ENCODE peak calls at places on chromosome 17, in seven cellular contexts. U is thyroid gland, V is WTC11, H is ovary, T is KBM-7, G is A172, S is HFFc6. B is an unnamed sample.
A peak's percentile ranks its signal among the peaks of the same experiment; 100 is the strongest.

GRCh38 chr17:17070931-17071330 is 28.7 kb downstream of the MPRIP start:
- DNase-seq in U (no peak), V (peak; percentile 5), H (no peak), T (no peak), G (no peak), S (no peak), B (no peak)

GRCh38 chr17:17553217-17554195 is 38.0 kb downstream of the PEMT start:
- DNase-seq in U (no peak), V (no peak), H (no peak), T (no peak), G (no peak), S (no peak), B (no peak)

GRCh38 chr17:57880086-57880456 is 30.2 kb upstream of the MRPS23 start:
- DNase-seq in U (no peak), V (no peak), H (no peak), T (no peak), G (no peak), S (no peak), B (no peak)

GRCh38 chr17:78484300-78485159 is 92.7 kb downstream of the DNAH17 start:
- DNase-seq in U (no peak), V (peak; percentile 81), H (no peak), T (peak; percentile 36), G (no peak), S (no peak), B (no peak)

GRCh38 chr17:68238894-68239293 is 8.9 kb upstream of the AMZ2 start:
- DNase-seq in U (peak; percentile 22), V (no peak), H (no peak), T (no peak), G (no peak), S (no peak), B (no peak)

GRCh38 chr17:63434951-63435571 is 11.0 kb downstream of the CYB561 start:
- DNase-seq in U (peak; percentile 95), V (peak; percentile 43), H (peak; percentile 42), T (peak; percentile 57), G (peak; percentile 93), S (peak; percentile 53), B (no peak)

GRCh38 chr17:48601528-48602430 is 3.0 kb downstream of the HOXB6 start:
- DNase-seq in U (no peak), V (no peak), H (no peak), T (no peak), G (peak; percentile 52), S (no peak), B (no peak)

GRCh38 chr17:12644623-12645022 is 21.1 kb upstream of the MYOCD start:
- DNase-seq in U (no peak), V (no peak), H (no peak), T (no peak), G (no peak), S (no peak), B (no peak)

GRCh38 chr17:40909755-40910154 is 24.7 kb upstream of the KRT20 start:
- DNase-seq in U (no peak), V (no peak), H (no peak), T (no peak), G (peak; percentile 21), S (peak; percentile 65), B (no peak)

GRCh38 chr17:80785477-80786178 is 206.0 kb upstream of the CHMP6 start:
- DNase-seq in U (peak; percentile 93), V (no peak), H (no peak), T (no peak), G (no peak), S (no peak), B (no peak)

GRCh38 chr17:17391575-17392370 is 85.0 kb upstream of the MED9 start:
- DNase-seq in U (no peak), V (no peak), H (no peak), T (peak; percentile 72), G (peak; percentile 42), S (no peak), B (no peak)

GRCh38 chr17:64994281-64994680 is 62.3 kb downstream of the GNA13 start:
- DNase-seq in U (no peak), V (no peak), H (no peak), T (no peak), G (no peak), S (no peak), B (no peak)

GRCh38 chr17:66167189-66167815 is 24.6 kb downstream of the CEP112 start:
- DNase-seq in U (no peak), V (no peak), H (no peak), T (no peak), G (no peak), S (no peak), B (no peak)

GRCh38 chr17:51128089-51128488 is 7.4 kb upstream of the SPAG9 start:
- DNase-seq in U (no peak), V (peak; percentile 20), H (no peak), T (peak; percentile 38), G (peak; percentile 25), S (peak; percentile 7), B (no peak)

GRCh38 chr17:27544350-27545131 is 86.4 kb upstream of the LGALS9 start:
- DNase-seq in U (no peak), V (no peak), H (no peak), T (peak; percentile 96), G (peak; percentile 88), S (no peak), B (no peak)

GRCh38 chr17:83180996-83181481 is 101.6 kb downstream of the METRNL start:
- DNase-seq in U (no peak), V (peak; percentile 8), H (no peak), T (no peak), G (no peak), S (no peak), B (no peak)

GRCh38 chr17:46915596-46915995 is 7.4 kb upstream of the GOSR2 start:
- DNase-seq in U (no peak), V (no peak), H (no peak), T (no peak), G (no peak), S (peak; percentile 14), B (no peak)

GRCh38 chr17:74083321-74083720 is 120.2 kb upstream of the RPL38 start:
- DNase-seq in U (no peak), V (no peak), H (no peak), T (no peak), G (no peak), S (no peak), B (no peak)

GRCh38 chr17:10349403-10349802 is 23.4 kb downstream of the MYH13 start:
- DNase-seq in U (no peak), V (peak; percentile 50), H (no peak), T (peak; percentile 21), G (no peak), S (no peak), B (no peak)

GRCh38 chr17:14346801-14347200 is 45.9 kb downstream of the HS3ST3B1 start:
- DNase-seq in U (no peak), V (no peak), H (no peak), T (no peak), G (no peak), S (no peak), B (no peak)

GRCh38 chr17:77427471-77427991 is 286.8 kb downstream of the SEC14L1 start:
- DNase-seq in U (peak; percentile 76), V (no peak), H (peak; percentile 88), T (no peak), G (peak; percentile 91), S (peak; percentile 84), B (no peak)

GRCh38 chr17:79950306-79950705 is 85.4 kb downstream of the TBC1D16 start:
- DNase-seq in U (no peak), V (peak; percentile 69), H (peak; percentile 22), T (no peak), G (no peak), S (no peak), B (no peak)

GRCh38 chr17:1180434-1180742 is 607 bp upstream of the ABR start:
- DNase-seq in U (no peak), V (no peak), H (no peak), T (no peak), G (no peak), S (no peak), B (no peak)

GRCh38 chr17:69960755-69961154 is 114.3 kb upstream of the KCNJ16 start:
- DNase-seq in U (peak; percentile 95), V (no peak), H (peak; percentile 64), T (no peak), G (no peak), S (no peak), B (no peak)

GRCh38 chr17:15944720-15945492 is at the start of gene ADORA2B:
- DNase-seq in U (peak; percentile 54), V (peak; percentile 67), H (peak; percentile 21), T (peak; percentile 76), G (no peak), S (peak; percentile 17), B (no peak)

GRCh38 chr17:10337136-10337535 is 35.7 kb downstream of the MYH13 start:
- DNase-seq in U (no peak), V (no peak), H (no peak), T (no peak), G (no peak), S (peak; percentile 14), B (no peak)

GRCh38 chr17:17289091-17289490 is 8.0 kb upstream of the COPS3 start:
- DNase-seq in U (no peak), V (no peak), H (no peak), T (no peak), G (no peak), S (no peak), B (no peak)

GRCh38 chr17:81228420-81228819 is 5.7 kb upstream of the CEP131 start:
- DNase-seq in U (no peak), V (no peak), H (no peak), T (no peak), G (no peak), S (no peak), B (no peak)

GRCh38 chr17:40070644-40070894 is 7.8 kb downstream of the THRA start:
- DNase-seq in U (peak; percentile 21), V (no peak), H (no peak), T (no peak), G (no peak), S (no peak), B (no peak)

GRCh38 chr17:18262641-18263040 is 2.2 kb downstream of the MIEF2 start:
- DNase-seq in U (no peak), V (no peak), H (no peak), T (no peak), G (no peak), S (no peak), B (no peak)

GRCh38 chr17:37327341-37328090 is 48.3 kb upstream of the C17orf78 start:
- DNase-seq in U (no peak), V (no peak), H (no peak), T (no peak), G (peak; percentile 18), S (peak; percentile 86), B (no peak)

GRCh38 chr17:53017227-53017626 is 805.5 kb upstream of the KIF2B start:
- DNase-seq in U (no peak), V (no peak), H (no peak), T (no peak), G (no peak), S (no peak), B (no peak)

GRCh38 chr17:35373532-35373983 is at the start of gene SLFN11:
- DNase-seq in U (peak; percentile 86), V (no peak), H (peak; percentile 96), T (peak; percentile 88), G (peak; percentile 89), S (peak; percentile 91), B (peak; percentile 94)

GRCh38 chr17:80957461-80957941 is 34.1 kb upstream of the CHMP6 start:
- DNase-seq in U (no peak), V (peak; percentile 9), H (no peak), T (no peak), G (no peak), S (no peak), B (no peak)

GRCh38 chr17:78790552-78790951 is 8.5 kb upstream of the CYTH1 start:
- DNase-seq in U (no peak), V (no peak), H (peak; percentile 15), T (no peak), G (no peak), S (no peak), B (no peak)

GRCh38 chr17:80811181-80812105 is 180.2 kb upstream of the CHMP6 start:
- DNase-seq in U (no peak), V (no peak), H (no peak), T (no peak), G (no peak), S (no peak), B (no peak)

GRCh38 chr17:48503747-48504146 is 27.1 kb downstream of the HOXB1 start:
- DNase-seq in U (no peak), V (no peak), H (no peak), T (no peak), G (no peak), S (no peak), B (no peak)